ENCODE peak calls at places on chromosomes 1 and 21, in five cellular contexts. L is amniotic epithelial cell; Y is RWPE1; K is stimulated activated CD4-positive, alpha-beta T cell treated with anti-CD3 and anti-CD28 coated beads, Interleukin-1b, Interleukin-23, amount 100 ng/mL, for 24 hours; F is amniotic stem cell. V is an unnamed sample.

GRCh38 chr1:186212574-186213224 is 162.4 kb downstream of the TPR start:
- DNase-seq in L (peak), K (no peak), Y (peak), F (peak), V (peak)

GRCh38 chr1:203706444-203706843 is 58.5 kb upstream of the LAX1 start:
- DNase-seq in L (no peak), Y (peak), F (no peak), K (no peak), V (no peak)

GRCh38 chr1:246711548-246712003 is 12.6 kb upstream of the SCCPDH start:
- DNase-seq in F (no peak), K (no peak), L (no peak), Y (no peak), V (no peak)

GRCh38 chr1:167630568-167631385 is 745 bp downstream of the RCSD1 start:
- DNase-seq in L (no peak), K (no peak), Y (no peak), F (no peak), V (no peak)

GRCh38 chr1:199550384-199551067 is 477.0 kb upstream of the NR5A2 start:
- DNase-seq in Y (no peak), F (no peak), L (peak), K (no peak), V (no peak)

GRCh38 chr1:169111472-169111871 is 5.0 kb downstream of the ATP1B1 start:
- DNase-seq in F (no peak), Y (no peak), L (no peak), K (no peak), V (no peak)

GRCh38 chr1:172969611-172970010 is 81.1 kb downstream of the TNFSF18 start:
- DNase-seq in L (peak), F (no peak), Y (no peak), K (no peak), V (no peak)

GRCh38 chr1:225811622-225812487 is 1.9 kb downstream of the EPHX1 start:
- DNase-seq in K (no peak), Y (no peak), L (no peak), F (no peak), V (peak)

GRCh38 chr1:40344597-40344996 is 27.5 kb upstream of the COL9A2 start:
- DNase-seq in F (peak), K (no peak), L (peak), Y (no peak), V (no peak)

GRCh38 chr1:15158506-15159165 is 5.1 kb downstream of the TMEM51 start:
- DNase-seq in K (no peak), F (no peak), L (peak), Y (peak), V (no peak)

GRCh38 chr21:46093668-46094400 is 4.1 kb upstream of the COL6A2 start:
- DNase-seq in L (no peak), K (no peak), F (no peak), Y (no peak), V (no peak)

V was measured in SHP77 treated with DMSO at 0.1 percent for 48 hours.